ENCODE peak calls at places on chromosome 9, in seven cellular contexts. One of them, this sample, is unnamed.

GRCh38 chr9:133163559-133164208 is at the start of gene GBGT1:
- DNase-seq in psoas muscle: peak
- DNase-seq in BJ: no peak
- DNase-seq in AG08396: peak
- DNase-seq in hepatocyte: peak
- DNase-seq in brain microvascular endothelial cell: no peak
- DNase-seq in T-helper 9 cell: peak
- DNase-seq in this sample: no peak

GRCh38 chr9:116550728-116551436 is 136.2 kb upstream of the TRIM32 start:
- DNase-seq in hepatocyte: no peak
- DNase-seq in AG08396: peak
- DNase-seq in brain microvascular endothelial cell: peak
- DNase-seq in psoas muscle: peak
- DNase-seq in T-helper 9 cell: no peak
- DNase-seq in BJ: no peak
- DNase-seq in this sample: no peak

GRCh38 chr9:93265972-93266371 is 82.0 kb downstream of the WNK2 start:
- DNase-seq in AG08396: no peak
- DNase-seq in BJ: no peak
- DNase-seq in brain microvascular endothelial cell: no peak
- DNase-seq in T-helper 9 cell: no peak
- DNase-seq in psoas muscle: no peak
- DNase-seq in hepatocyte: no peak
- DNase-seq in this sample: no peak

GRCh38 chr9:37054513-37054776 is 20.4 kb upstream of the PAX5 start:
- DNase-seq in BJ: no peak
- DNase-seq in brain microvascular endothelial cell: no peak
- DNase-seq in psoas muscle: no peak
- DNase-seq in AG08396: no peak
- DNase-seq in hepatocyte: no peak
- DNase-seq in T-helper 9 cell: no peak
- DNase-seq in this sample: no peak

GRCh38 chr9:133369419-133369818 is 6.4 kb downstream of the SURF4 start:
- DNase-seq in psoas muscle: no peak
- DNase-seq in T-helper 9 cell: no peak
- DNase-seq in AG08396: no peak
- DNase-seq in hepatocyte: no peak
- DNase-seq in BJ: no peak
- DNase-seq in brain microvascular endothelial cell: no peak
- DNase-seq in this sample: no peak

GRCh38 chr9:68894502-68894901 is 119.4 kb downstream of the PRKACG start:
- DNase-seq in psoas muscle: no peak
- DNase-seq in hepatocyte: peak
- DNase-seq in T-helper 9 cell: no peak
- DNase-seq in BJ: no peak
- DNase-seq in brain microvascular endothelial cell: peak
- DNase-seq in AG08396: no peak
- DNase-seq in this sample: no peak

GRCh38 chr9:121171236-121171635 is 30.4 kb downstream of the RAB14 start:
- DNase-seq in T-helper 9 cell: no peak
- DNase-seq in brain microvascular endothelial cell: no peak
- DNase-seq in hepatocyte: no peak
- DNase-seq in psoas muscle: no peak
- DNase-seq in AG08396: no peak
- DNase-seq in BJ: no peak
- DNase-seq in this sample: no peak

GRCh38 chr9:89466451-89467277 is 31.2 kb downstream of the SEMA4D start:
- DNase-seq in psoas muscle: no peak
- DNase-seq in T-helper 9 cell: no peak
- DNase-seq in BJ: no peak
- DNase-seq in hepatocyte: no peak
- DNase-seq in brain microvascular endothelial cell: no peak
- DNase-seq in AG08396: no peak
- DNase-seq in this sample: no peak

This sample was measured in AG04450.